ENCODE peak calls at places on chromosomes 13 and 19, in six cellular contexts. P, J, C, K, A and L are unnamed samples.

GRCh38 chr19:30552593-30552992 is 180.4 kb downstream of the ZNF536 start:
- DNase-seq in K (no peak), C (no peak), J (no peak), P (no peak), A (no peak), L (no peak)

GRCh38 chr13:42968906-42969305 is 23.1 kb downstream of the EPSTI1 start:
- DNase-seq in P (no peak), J (no peak), K (no peak), C (no peak), A (no peak), L (no peak)

GRCh38 chr19:3270908-3271307 is 46.4 kb downstream of the CELF5 start:
- DNase-seq in A (peak), K (peak), C (no peak), P (no peak), J (peak), L (peak)

GRCh38 chr13:55394470-55394869 is 1746.2 kb upstream of the PRR20A start:
- DNase-seq in A (no peak), P (no peak), C (no peak), J (no peak), K (no peak), L (no peak)

GRCh38 chr19:56217039-56217949 is 15.2 kb downstream of the ZSCAN5C start:
- DNase-seq in J (peak), C (no peak), P (no peak), K (no peak), A (peak), L (peak)

GRCh38 chr19:39969681-39970423 is 1.1 kb upstream of the PSMC4 start:
- DNase-seq in K (no peak), J (no peak), A (no peak), P (no peak), C (peak), L (no peak)

GRCh38 chr19:50638576-50638975 is 1.1 kb downstream of the SYT3 start:
- DNase-seq in J (no peak), A (no peak), K (no peak), P (no peak), C (no peak), L (no peak)

GRCh38 chr13:19155321-19155861 is 26.2 kb downstream of the TUBA3C start:
- DNase-seq in A (no peak), C (no peak), K (no peak), P (no peak), J (no peak), L (no peak)

GRCh38 chr19:38669532-38669931 is 22.1 kb downstream of the ACTN4 start:
- DNase-seq in K (no peak), P (no peak), A (no peak), C (peak), J (no peak), L (no peak)

GRCh38 chr13:29497137-29497654 is 98.3 kb downstream of the SLC7A1 start:
- DNase-seq in J (peak), C (no peak), A (peak), P (no peak), K (no peak), L (peak)

GRCh38 chr19:38375098-38375493 is 725 bp downstream of the PSMD8 start:
- DNase-seq in C (no peak), K (no peak), P (no peak), J (no peak), A (no peak), L (no peak)

GRCh38 chr13:68272652-68273051 is 1042.5 kb upstream of the PCDH9 start:
- DNase-seq in J (no peak), C (no peak), K (no peak), A (no peak), P (no peak), L (no peak)

GRCh38 chr19:18157465-18158063 is 4.6 kb downstream of the PIK3R2 start:
- DNase-seq in P (peak), K (no peak), A (no peak), C (no peak), J (no peak), L (no peak)

GRCh38 chr19:18053571-18054219 is 33.0 kb downstream of the IL12RB1 start:
- DNase-seq in C (no peak), J (peak), P (no peak), K (no peak), A (peak), L (peak)

GRCh38 chr13:95603887-95604533 is 40.5 kb downstream of the DZIP1 start:
- DNase-seq in A (peak), J (no peak), K (peak), C (no peak), P (no peak), L (peak)

GRCh38 chr13:64471916-64472315 is 2758.2 kb downstream of the PCDH9 start:
- DNase-seq in J (peak), K (peak), P (no peak), A (peak), C (no peak), L (peak)

GRCh38 chr19:16319466-16319865 is 5.2 kb upstream of the KLF2 start:
- DNase-seq in C (peak), J (peak), A (no peak), P (no peak), K (no peak), L (peak)

GRCh38 chr13:31731923-31732322 is 7.4 kb upstream of the RXFP2 start:
- DNase-seq in C (no peak), P (no peak), J (no peak), K (no peak), A (no peak), L (peak)

GRCh38 chr13:39818953-39819352 is 163.5 kb downstream of the COG6 start:
- DNase-seq in A (no peak), P (no peak), C (no peak), K (no peak), J (no peak), L (peak)

GRCh38 chr19:55081773-55082022 is 6.0 kb downstream of the EPS8L1 start:
- DNase-seq in P (no peak), C (no peak), J (no peak), A (no peak), K (no peak), L (no peak)

GRCh38 chr19:35528218-35529038 is at the start of gene SBSN:
- DNase-seq in J (peak), K (no peak), P (no peak), A (peak), C (no peak), L (peak)

GRCh38 chr13:92573467-92574057 is 653.0 kb upstream of the GPC6 start:
- DNase-seq in P (no peak), A (peak), J (peak), C (no peak), K (peak), L (peak)

GRCh38 chr13:113968463-113969310 is 5.2 kb downstream of the C13orf46 start:
- DNase-seq in P (peak), J (no peak), A (no peak), C (no peak), K (no peak), L (no peak)
- TF ChIP-seq CTCF in P (no peak), J (no peak), A (no peak), C (no peak), K (no peak), L (no peak)

DNA sequence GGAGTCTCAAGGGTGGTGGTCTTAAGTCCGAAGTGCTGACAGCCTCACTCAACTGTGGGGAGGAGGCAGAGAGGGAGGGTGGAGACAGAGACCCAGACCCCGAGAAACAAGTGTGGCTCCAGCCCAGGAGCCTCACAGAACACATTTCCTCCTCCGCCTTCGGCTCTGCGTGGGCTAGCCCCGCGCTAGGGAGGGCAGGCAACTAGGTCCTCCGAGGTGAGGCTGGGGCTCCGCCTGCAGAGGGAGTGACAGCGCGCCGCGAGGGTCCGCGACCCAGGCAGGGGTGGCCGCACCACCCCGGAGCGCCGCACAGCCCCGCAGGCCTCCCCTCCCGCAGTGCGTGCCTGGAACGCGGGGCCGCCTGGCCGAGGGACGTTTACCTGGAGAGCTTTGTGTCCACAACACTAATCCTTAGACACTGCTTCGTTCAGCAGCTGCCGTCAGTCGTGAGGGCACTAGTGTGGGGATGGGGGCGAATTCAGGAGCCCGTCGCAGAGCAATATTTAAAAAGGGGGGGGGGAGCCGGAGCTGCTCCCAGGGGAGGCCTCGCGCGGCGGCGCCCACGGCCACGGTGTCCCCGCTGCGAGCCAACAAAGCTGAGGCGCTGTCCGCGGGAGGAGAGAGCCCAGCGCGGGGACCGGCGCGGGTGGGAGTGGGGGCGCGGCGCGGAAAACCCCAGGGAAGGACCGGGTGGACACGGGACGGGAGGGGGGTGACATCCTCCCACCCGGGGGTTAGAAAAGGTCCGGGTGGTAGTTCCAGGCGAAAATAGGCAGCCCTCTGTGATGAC is 11.3 kb upstream of the SOX1 start:
- DNase-seq in A (no peak), C (no peak), K (no peak), J (no peak), P (no peak), L (no peak)
- H3K4me3 ChIP-seq in A (no peak), C (no peak), K (no peak), J (no peak), P (no peak), L (no peak)

GRCh38 chr13:26186141-26186870 is 35.8 kb downstream of the RNF6 start:
- DNase-seq in K (peak), C (peak), A (peak), J (peak), P (peak), L (peak)
- TF ChIP-seq CTCF in K (peak), C (peak), A (peak), J (peak), P (peak), L (peak)

DNA sequence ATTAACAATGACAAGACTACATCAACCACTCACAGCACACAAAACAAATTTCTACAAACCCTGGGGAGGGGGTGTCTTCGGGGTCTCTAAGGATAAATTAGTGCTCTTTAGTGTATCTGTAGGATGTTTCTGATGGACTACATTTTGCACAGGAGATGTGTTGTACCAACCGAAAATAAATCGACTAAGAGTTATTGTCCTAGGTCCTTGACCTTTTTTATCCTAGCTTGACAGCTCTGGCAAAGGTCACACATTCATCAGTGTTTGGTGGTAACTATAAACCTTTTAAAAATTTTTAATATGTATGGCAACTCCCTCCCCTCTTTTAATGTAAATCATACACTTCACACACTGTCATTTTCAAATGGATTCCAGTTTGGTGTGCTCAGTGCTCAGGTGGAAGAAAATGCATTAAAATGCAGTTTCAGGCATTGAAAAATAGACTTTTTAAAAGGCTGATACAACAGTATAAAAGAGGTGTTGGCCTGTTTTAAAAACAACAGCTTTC is 7.7 kb downstream of the ZIC5 start:
- DNase-seq in A (no peak), C (no peak), P (no peak), J (no peak), K (no peak), L (no peak)
- H3K4me3 ChIP-seq in A (no peak), C (no peak), P (no peak), J (no peak), K (no peak), L (no peak)